ENCODE peak calls at places on chromosomes 11 and 22, in six cellular contexts. One of them, this sample, is unnamed.

GRCh38 chr11:105046898-105047579 is 1.9 kb upstream of the CARD16 start:
- DNase-seq in transverse colon: peak; percentile 35
- DNase-seq in stomach: no peak
- DNase-seq in sigmoid colon: peak; percentile 74
- DNase-seq in upper lobe of left lung: no peak
- DNase-seq in tibial nerve: no peak
- DNase-seq in this sample: no peak

GRCh38 chr11:82865841-82866240 is 34.4 kb downstream of the PRCP start:
- DNase-seq in stomach: no peak
- DNase-seq in transverse colon: no peak
- DNase-seq in upper lobe of left lung: no peak
- DNase-seq in tibial nerve: no peak
- DNase-seq in sigmoid colon: no peak
- DNase-seq in this sample: no peak

GRCh38 chr22:23259916-23260644 is 79.8 kb downstream of the BCR start:
- DNase-seq in stomach: no peak
- DNase-seq in upper lobe of left lung: no peak
- DNase-seq in sigmoid colon: no peak
- DNase-seq in tibial nerve: no peak
- DNase-seq in transverse colon: no peak
- DNase-seq in this sample: no peak

GRCh38 chr11:35111171-35112055 is 27.6 kb upstream of the CD44 start:
- DNase-seq in upper lobe of left lung: peak; percentile 16
- DNase-seq in tibial nerve: no peak
- DNase-seq in stomach: no peak
- DNase-seq in transverse colon: peak; percentile 31
- DNase-seq in sigmoid colon: no peak
- DNase-seq in this sample: no peak

GRCh38 chr11:134749040-134749586 is 337.1 kb upstream of the B3GAT1 start:
- DNase-seq in transverse colon: no peak
- DNase-seq in sigmoid colon: no peak
- DNase-seq in upper lobe of left lung: no peak
- DNase-seq in stomach: no peak
- DNase-seq in tibial nerve: no peak
- DNase-seq in this sample: peak; percentile 15

GRCh38 chr11:18063131-18063530 is 17.1 kb upstream of the TPH1 start:
- DNase-seq in tibial nerve: no peak
- DNase-seq in transverse colon: no peak
- DNase-seq in sigmoid colon: no peak
- DNase-seq in stomach: peak; percentile 32
- DNase-seq in upper lobe of left lung: no peak
- DNase-seq in this sample: no peak

GRCh38 chr22:45599836-45600577 is 71.6 kb upstream of the ATXN10 start:
- DNase-seq in stomach: no peak
- DNase-seq in tibial nerve: no peak
- DNase-seq in transverse colon: peak; percentile 40
- DNase-seq in upper lobe of left lung: no peak
- DNase-seq in sigmoid colon: peak; percentile 59
- DNase-seq in this sample: no peak

GRCh38 chr22:29080061-29080975 is 7.5 kb downstream of the KREMEN1 start:
- DNase-seq in transverse colon: no peak
- DNase-seq in sigmoid colon: no peak
- DNase-seq in stomach: no peak
- DNase-seq in tibial nerve: peak; percentile 71
- DNase-seq in upper lobe of left lung: no peak
- DNase-seq in this sample: no peak

GRCh38 chr11:70498976-70499801 is 100.9 kb downstream of the CTTN start:
- DNase-seq in sigmoid colon: peak; percentile 44
- DNase-seq in tibial nerve: no peak
- DNase-seq in transverse colon: no peak
- DNase-seq in stomach: no peak
- DNase-seq in upper lobe of left lung: no peak
- DNase-seq in this sample: no peak

GRCh38 chr11:43518407-43519165 is 159.9 kb downstream of the TTC17 start:
- DNase-seq in transverse colon: no peak
- DNase-seq in sigmoid colon: no peak
- DNase-seq in upper lobe of left lung: no peak
- DNase-seq in tibial nerve: no peak
- DNase-seq in stomach: no peak
- DNase-seq in this sample: no peak

GRCh38 chr22:47957649-47958048 is 1195.2 kb downstream of the TBC1D22A start:
- DNase-seq in upper lobe of left lung: no peak
- DNase-seq in stomach: no peak
- DNase-seq in transverse colon: no peak
- DNase-seq in tibial nerve: no peak
- DNase-seq in sigmoid colon: no peak
- DNase-seq in this sample: no peak

GRCh38 chr22:21567456-21568206 is at the start of gene UBE2L3:
- DNase-seq in sigmoid colon: peak; percentile 88
- DNase-seq in upper lobe of left lung: peak; percentile 96
- DNase-seq in transverse colon: peak; percentile 88
- DNase-seq in stomach: peak; percentile 82
- DNase-seq in tibial nerve: peak; percentile 70
- DNase-seq in this sample: peak; percentile 73

GRCh38 chr11:128174465-128175101 is 412.8 kb downstream of the ETS1 start:
- DNase-seq in transverse colon: no peak
- DNase-seq in tibial nerve: no peak
- DNase-seq in sigmoid colon: no peak
- DNase-seq in upper lobe of left lung: no peak
- DNase-seq in stomach: no peak
- DNase-seq in this sample: no peak

GRCh38 chr11:68998390-68998911 is 14.6 kb downstream of the MRGPRF start:
- DNase-seq in transverse colon: peak; percentile 24
- DNase-seq in upper lobe of left lung: no peak
- DNase-seq in sigmoid colon: peak; percentile 85
- DNase-seq in tibial nerve: no peak
- DNase-seq in stomach: no peak
- DNase-seq in this sample: peak; percentile 81

GRCh38 chr11:62671272-62671603 is 235 bp upstream of the UQCC3 start:
- DNase-seq in transverse colon: no peak
- DNase-seq in upper lobe of left lung: no peak
- DNase-seq in sigmoid colon: no peak
- DNase-seq in stomach: no peak
- DNase-seq in tibial nerve: no peak
- DNase-seq in this sample: no peak

GRCh38 chr11:104705475-104706195 is 192.6 kb downstream of the CASP12 start:
- DNase-seq in stomach: peak; percentile 25
- DNase-seq in tibial nerve: peak; percentile 29
- DNase-seq in sigmoid colon: no peak
- DNase-seq in transverse colon: peak; percentile 37
- DNase-seq in upper lobe of left lung: no peak
- DNase-seq in this sample: no peak

GRCh38 chr22:35630891-35631290 is 13.8 kb upstream of the MB start:
- DNase-seq in stomach: no peak
- DNase-seq in sigmoid colon: peak; percentile 49
- DNase-seq in upper lobe of left lung: no peak
- DNase-seq in tibial nerve: no peak
- DNase-seq in transverse colon: no peak
- DNase-seq in this sample: no peak

DNA sequence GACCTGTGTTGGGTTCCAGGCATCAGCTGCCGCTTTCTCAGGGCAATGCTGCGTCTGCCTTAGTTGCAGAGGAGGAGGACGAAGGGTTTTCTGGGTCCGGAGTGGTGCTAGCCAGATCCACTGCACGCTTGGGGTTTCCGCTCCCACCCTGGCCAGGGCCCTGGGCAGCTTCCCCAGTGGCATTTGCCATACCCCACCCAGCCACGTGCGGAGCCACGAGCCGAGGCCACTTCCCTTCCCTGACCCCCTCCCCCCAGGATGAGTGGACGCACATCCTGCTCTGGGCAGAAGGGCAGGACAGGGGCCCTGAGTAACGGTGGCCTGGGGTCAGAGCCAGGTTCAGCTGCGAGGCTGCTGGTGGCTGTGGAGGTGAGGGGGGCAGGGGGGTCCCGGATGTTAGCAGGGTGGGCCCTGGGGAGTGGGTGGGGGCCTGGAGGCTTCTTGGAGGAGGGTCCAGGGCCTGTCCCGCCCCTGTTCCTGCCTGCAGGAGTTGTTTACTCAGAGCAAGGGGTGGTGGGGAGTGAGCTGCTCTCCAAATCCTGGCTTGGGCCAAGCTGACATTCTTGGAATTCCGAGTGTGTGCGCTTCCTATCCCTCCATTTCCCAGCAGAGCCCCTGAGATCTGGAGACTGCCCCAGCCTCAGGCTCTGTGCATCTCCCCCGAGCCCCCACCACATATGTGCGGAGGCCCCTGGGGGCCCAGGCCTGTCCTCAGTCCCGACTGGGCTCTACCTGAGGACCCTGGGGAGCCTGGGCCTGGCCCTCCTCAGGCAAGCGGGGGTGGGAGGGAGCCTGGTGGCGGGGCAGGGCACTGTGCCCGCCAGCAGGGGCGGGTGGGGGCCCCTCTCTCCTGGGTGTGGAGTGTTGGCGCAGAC is 1.4 kb downstream of the TSPAN4 start:
- DNase-seq in stomach: peak; percentile 68
- DNase-seq in sigmoid colon: peak; percentile 97
- DNase-seq in upper lobe of left lung: peak; percentile 96
- DNase-seq in transverse colon: peak; percentile 83
- DNase-seq in tibial nerve: peak; percentile 97
- DNase-seq in this sample: peak; percentile 95
- TF ChIP-seq POLR2A in stomach: no peak
- TF ChIP-seq POLR2A in sigmoid colon: no peak
- TF ChIP-seq POLR2A in upper lobe of left lung: peak; percentile 67
- TF ChIP-seq POLR2A in transverse colon: peak; percentile 55
- TF ChIP-seq POLR2A in tibial nerve: peak; percentile 70
- TF ChIP-seq POLR2A in this sample: no peak

DNA sequence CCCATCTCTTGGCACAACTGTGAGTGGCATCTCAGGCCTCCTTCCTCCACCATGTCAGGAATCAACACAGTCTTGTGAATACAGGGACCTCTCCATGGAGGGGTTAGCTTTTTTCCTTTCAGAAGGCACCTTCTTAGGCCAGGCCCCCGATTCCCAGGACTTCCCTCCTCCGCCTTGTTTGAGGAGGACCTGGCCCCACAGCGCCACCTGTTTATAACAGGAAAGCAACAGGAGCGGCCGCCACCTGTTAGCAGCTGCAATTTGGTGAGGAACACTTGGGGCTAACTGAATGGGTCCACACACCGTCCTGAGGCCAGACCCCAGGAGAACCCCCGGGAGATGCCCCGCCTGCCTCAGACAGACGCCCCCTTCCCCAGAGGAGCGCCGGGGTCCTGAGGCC is 3.8 kb upstream of the PKP3 start:
- DNase-seq in transverse colon: peak; percentile 55
- DNase-seq in upper lobe of left lung: no peak
- DNase-seq in tibial nerve: no peak
- DNase-seq in stomach: peak; percentile 64
- DNase-seq in sigmoid colon: no peak
- DNase-seq in this sample: no peak
- TF ChIP-seq CTCF in transverse colon: no peak
- TF ChIP-seq CTCF in upper lobe of left lung: no peak
- TF ChIP-seq CTCF in tibial nerve: no peak
- TF ChIP-seq CTCF in stomach: no peak
- TF ChIP-seq CTCF in sigmoid colon: no peak
- TF ChIP-seq CTCF in this sample: no peak

GRCh38 chr11:65315866-65316233 is 1.2 kb downstream of the CDC42EP2 start:
- DNase-seq in upper lobe of left lung: no peak
- DNase-seq in sigmoid colon: no peak
- DNase-seq in stomach: no peak
- DNase-seq in tibial nerve: no peak
- DNase-seq in transverse colon: no peak
- DNase-seq in this sample: no peak

GRCh38 chr11:65315204-65315865 is 669 bp downstream of the CDC42EP2 start:
- DNase-seq in sigmoid colon: peak; percentile 92
- DNase-seq in upper lobe of left lung: peak; percentile 98
- DNase-seq in tibial nerve: peak; percentile 72
- DNase-seq in stomach: peak; percentile 77
- DNase-seq in transverse colon: peak; percentile 85
- DNase-seq in this sample: no peak

GRCh38 chr11:65316979-65317786 is 2.5 kb downstream of the CDC42EP2 start:
- DNase-seq in tibial nerve: peak; percentile 54
- DNase-seq in transverse colon: peak; percentile 80
- DNase-seq in sigmoid colon: peak; percentile 90
- DNase-seq in stomach: peak; percentile 74
- DNase-seq in upper lobe of left lung: no peak
- DNase-seq in this sample: peak; percentile 94

GRCh38 chr11:65314501-65315203 is at the start of gene CDC42EP2:
- DNase-seq in upper lobe of left lung: peak; percentile 98
- DNase-seq in sigmoid colon: peak; percentile 94
- DNase-seq in transverse colon: peak; percentile 92
- DNase-seq in tibial nerve: peak; percentile 80
- DNase-seq in stomach: peak; percentile 91
- DNase-seq in this sample: peak; percentile 68

DNA sequence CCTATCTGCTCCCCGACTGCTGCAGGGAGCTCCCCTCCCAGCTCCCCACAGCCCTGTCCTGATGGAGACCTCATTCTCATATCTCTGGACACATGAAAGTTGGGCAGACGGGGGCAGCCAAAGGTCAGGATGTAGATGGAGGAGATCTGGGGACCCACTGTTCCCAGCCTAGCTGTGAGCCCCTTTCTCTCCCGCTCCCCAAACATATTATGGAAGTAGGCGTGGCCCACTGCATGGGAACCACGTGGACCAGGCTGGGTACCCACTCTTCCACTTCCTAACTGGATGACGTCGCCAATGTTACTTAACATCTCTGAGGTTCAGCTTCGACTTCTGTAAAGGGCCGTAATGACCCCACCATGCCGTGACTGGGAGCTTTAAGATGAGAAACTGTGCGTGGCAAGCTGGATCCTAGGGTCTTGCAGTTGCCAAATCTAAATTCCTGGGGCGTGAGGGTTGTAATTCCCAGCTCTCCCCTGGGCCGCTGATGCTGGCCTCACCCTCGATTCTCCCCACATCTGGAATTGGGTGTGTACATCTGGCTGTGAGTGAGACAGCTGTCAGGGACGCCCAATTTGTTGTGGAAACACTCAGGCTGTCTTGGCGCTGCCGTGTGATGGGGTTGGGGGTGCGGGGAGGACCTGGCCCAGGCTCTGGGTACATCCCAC is 1.8 kb downstream of the CDC42EP2 start:
- DNase-seq in sigmoid colon: peak; percentile 89
- DNase-seq in transverse colon: peak; percentile 34
- DNase-seq in stomach: no peak
- DNase-seq in tibial nerve: peak; percentile 53
- DNase-seq in upper lobe of left lung: peak; percentile 34
- DNase-seq in this sample: peak; percentile 93
- TF ChIP-seq POLR2A in sigmoid colon: no peak
- TF ChIP-seq POLR2A in transverse colon: no peak
- TF ChIP-seq POLR2A in stomach: no peak
- TF ChIP-seq POLR2A in tibial nerve: no peak
- TF ChIP-seq POLR2A in upper lobe of left lung: no peak
- TF ChIP-seq POLR2A in this sample: no peak

GRCh38 chr11:120207517-120207916 is 3.3 kb upstream of the OAF start:
- DNase-seq in sigmoid colon: no peak
- DNase-seq in tibial nerve: no peak
- DNase-seq in upper lobe of left lung: no peak
- DNase-seq in transverse colon: no peak
- DNase-seq in stomach: no peak
- DNase-seq in this sample: no peak
- TF ChIP-seq CTCF in sigmoid colon: no peak
- TF ChIP-seq CTCF in tibial nerve: no peak
- TF ChIP-seq CTCF in upper lobe of left lung: no peak
- TF ChIP-seq CTCF in transverse colon: no peak
- TF ChIP-seq CTCF in stomach: no peak
- TF ChIP-seq CTCF in this sample: no peak

This sample was measured in lower leg skin.